ENCODE peak calls at places on chromosomes 16 and 17, in nine cellular contexts. H, D, F, X, M, W, P, J and Q are unnamed samples.

GRCh38 chr16:1929105-1929504 is 10.9 kb upstream of the HS3ST6 start:
- DNase-seq in H (no peak), D (no peak), F (peak), X (no peak), M (no peak), W (no peak), P (no peak), J (no peak), Q (no peak)

GRCh38 chr17:77451894-77452852 is 311.4 kb downstream of the SEC14L1 start:
- DNase-seq in H (no peak), D (no peak), F (peak), X (no peak), M (peak), W (peak), P (peak), J (peak), Q (peak)

GRCh38 chr17:7705269-7706255 is 560 bp downstream of the EFNB3 start:
- DNase-seq in H (no peak), D (no peak), F (peak), X (no peak), M (no peak), W (no peak), P (no peak), J (no peak), Q (no peak)

GRCh38 chr17:76772842-76773521 is 35.1 kb downstream of the MFSD11 start:
- DNase-seq in H (no peak), D (no peak), F (peak), X (no peak), M (no peak), W (no peak), P (no peak), J (no peak), Q (peak)

GRCh38 chr16:84597518-84598390 is 20.1 kb downstream of the COTL1 start:
- DNase-seq in H (peak), D (no peak), F (no peak), X (no peak), M (no peak), W (no peak), P (no peak), J (no peak), Q (peak)

GRCh38 chr17:73480740-73481139 is 163.5 kb downstream of the SDK2 start:
- DNase-seq in H (peak), D (no peak), F (no peak), X (no peak), M (no peak), W (no peak), P (no peak), J (no peak), Q (no peak)

GRCh38 chr16:9885457-9885856 is 296.8 kb downstream of the GRIN2A start:
- DNase-seq in H (no peak), D (no peak), F (no peak), X (no peak), M (no peak), W (no peak), P (no peak), J (no peak), Q (no peak)

GRCh38 chr17:80982426-80982974 is 9.1 kb upstream of the CHMP6 start:
- DNase-seq in H (no peak), D (no peak), F (no peak), X (no peak), M (no peak), W (no peak), P (no peak), J (no peak), Q (no peak)

GRCh38 chr17:29168079-29168758 is 12.0 kb downstream of the MYO18A start:
- DNase-seq in H (no peak), D (no peak), F (no peak), X (no peak), M (no peak), W (no peak), P (peak), J (no peak), Q (peak)

GRCh38 chr16:12653820-12654392 is 149.8 kb downstream of the CPPED1 start:
- DNase-seq in H (no peak), D (no peak), F (no peak), X (no peak), M (no peak), W (no peak), P (no peak), J (no peak), Q (no peak)

GRCh38 chr17:78644259-78644658 is 67.1 kb upstream of the DNAH17 start:
- DNase-seq in H (no peak), D (no peak), F (no peak), X (no peak), M (no peak), W (no peak), P (peak), J (no peak), Q (no peak)

GRCh38 chr17:78647030-78647429 is 69.8 kb upstream of the DNAH17 start:
- DNase-seq in H (no peak), D (no peak), F (no peak), X (no peak), M (no peak), W (no peak), P (peak), J (no peak), Q (no peak)

GRCh38 chr17:78644971-78645370 is 67.8 kb upstream of the DNAH17 start:
- DNase-seq in H (no peak), D (no peak), F (peak), X (no peak), M (no peak), W (no peak), P (peak), J (no peak), Q (no peak)

GRCh38 chr17:78643326-78643725 is 66.1 kb upstream of the DNAH17 start:
- DNase-seq in H (no peak), D (no peak), F (no peak), X (no peak), M (no peak), W (no peak), P (peak), J (no peak), Q (no peak)

GRCh38 chr17:78645421-78646295 is 68.5 kb upstream of the DNAH17 start:
- DNase-seq in H (peak), D (no peak), F (peak), X (peak), M (no peak), W (peak), P (peak), J (peak), Q (peak)
- TF ChIP-seq POLR2AphosphoS5 in H (no peak), D (no peak), F (no peak), X (no peak), M (peak), W (no peak), P (no peak), J (peak), Q (no peak)

DNA sequence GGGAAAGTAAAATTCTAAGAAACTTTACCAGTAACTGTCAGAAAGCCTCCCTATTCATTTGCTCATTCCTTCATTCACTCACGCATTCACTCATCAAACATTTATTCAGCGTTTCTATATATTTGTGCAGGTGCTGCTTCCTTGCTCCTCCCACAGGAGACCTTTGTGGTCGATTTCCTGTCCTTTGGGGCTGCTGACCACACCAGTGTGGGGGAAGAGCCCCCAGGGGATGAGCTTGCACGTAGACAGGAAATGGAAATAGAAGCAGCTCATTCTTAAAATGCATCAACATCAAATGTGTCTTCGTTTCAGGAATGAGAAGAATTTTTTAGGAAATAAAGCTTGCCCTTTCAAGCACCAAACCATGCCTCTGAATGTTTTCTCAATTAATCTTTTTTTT is 9.6 kb downstream of the PIK3R6 start:
- DNase-seq in H (peak), D (no peak), F (no peak), X (no peak), M (no peak), W (no peak), P (no peak), J (no peak), Q (no peak)
- TF ChIP-seq POLR2AphosphoS5 in H (no peak), D (no peak), F (no peak), X (peak), M (no peak), W (no peak), P (no peak), J (no peak), Q (no peak)

DNA sequence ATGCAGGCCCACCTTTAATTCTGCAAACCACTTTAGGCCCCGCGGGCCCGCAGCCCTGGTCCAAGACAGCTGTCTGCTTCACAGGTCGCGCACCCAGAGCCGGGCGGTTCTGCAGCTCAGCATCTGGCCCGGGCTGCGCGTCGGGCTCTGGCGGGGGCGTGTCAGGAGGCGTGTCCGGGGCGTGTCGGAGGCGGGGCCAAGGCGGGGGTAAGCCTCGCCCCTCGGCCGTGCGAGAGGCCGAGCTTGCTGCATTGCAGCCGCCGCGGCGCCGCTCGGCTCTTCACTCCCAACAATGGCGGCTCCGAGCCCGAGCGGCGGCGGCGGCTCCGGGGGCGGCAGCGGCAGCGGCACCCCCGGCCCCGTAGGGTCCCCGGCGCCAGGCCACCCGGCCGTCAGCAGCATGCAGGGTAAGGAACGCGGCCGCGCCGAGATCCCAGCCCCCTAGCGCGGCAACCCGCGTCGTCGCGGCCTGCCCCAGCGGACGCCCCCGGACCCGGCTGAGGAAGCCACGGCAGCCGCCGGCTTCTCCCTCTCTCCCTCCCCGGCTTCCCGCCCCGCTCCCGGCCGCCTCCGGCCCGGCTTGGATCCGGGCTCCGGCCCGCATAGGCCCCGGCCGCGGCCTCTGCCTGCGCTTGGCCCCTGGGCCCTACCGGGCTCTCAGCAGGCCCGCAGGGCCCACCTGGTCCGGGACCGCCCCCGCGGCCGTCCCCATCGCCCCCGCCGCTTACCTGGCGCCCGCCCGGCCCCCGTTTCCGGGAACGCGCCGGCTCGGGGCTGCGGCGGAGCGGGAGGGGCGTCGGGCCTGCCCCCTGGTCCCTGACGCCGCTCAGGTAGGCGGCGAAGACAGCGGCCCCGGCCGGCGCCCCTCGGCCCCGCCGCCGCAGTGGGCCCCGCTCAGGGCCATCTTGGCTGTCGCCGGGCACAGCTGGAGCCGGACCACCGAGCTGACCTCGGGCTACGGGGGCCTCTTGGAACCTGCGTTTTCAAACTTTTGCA is at the start of gene MAP2K4:
- DNase-seq in H (peak), D (no peak), F (peak), X (peak), M (peak), W (peak), P (peak), J (peak), Q (peak)
- TF ChIP-seq POLR2AphosphoS5 in H (no peak), D (peak), F (peak), X (peak), M (peak), W (peak), P (peak), J (peak), Q (peak)

GRCh38 chr17:40191237-40192208 is 14.3 kb downstream of the RAPGEFL1 start:
- DNase-seq in H (peak), D (no peak), F (peak), X (peak), M (peak), W (peak), P (peak), J (peak), Q (peak)
- TF ChIP-seq POLR2AphosphoS5 in H (no peak), D (no peak), F (peak), X (no peak), M (peak), W (no peak), P (peak), J (no peak), Q (peak)

GRCh38 chr17:36510636-36511035 is 24.0 kb downstream of the MYO19 start:
- DNase-seq in H (no peak), D (no peak), F (no peak), X (no peak), M (no peak), W (no peak), P (no peak), J (no peak), Q (no peak)

GRCh38 chr17:36511216-36511615 is 23.5 kb downstream of the MYO19 start:
- DNase-seq in H (no peak), D (no peak), F (no peak), X (no peak), M (no peak), W (no peak), P (no peak), J (no peak), Q (no peak)

GRCh38 chr17:36507266-36507665 is 20.8 kb downstream of the ZNHIT3 start:
- DNase-seq in H (no peak), D (no peak), F (no peak), X (no peak), M (no peak), W (no peak), P (no peak), J (no peak), Q (no peak)

GRCh38 chr17:36506831-36507230 is 20.4 kb downstream of the ZNHIT3 start:
- DNase-seq in H (no peak), D (no peak), F (no peak), X (no peak), M (no peak), W (no peak), P (no peak), J (no peak), Q (no peak)

DNA sequence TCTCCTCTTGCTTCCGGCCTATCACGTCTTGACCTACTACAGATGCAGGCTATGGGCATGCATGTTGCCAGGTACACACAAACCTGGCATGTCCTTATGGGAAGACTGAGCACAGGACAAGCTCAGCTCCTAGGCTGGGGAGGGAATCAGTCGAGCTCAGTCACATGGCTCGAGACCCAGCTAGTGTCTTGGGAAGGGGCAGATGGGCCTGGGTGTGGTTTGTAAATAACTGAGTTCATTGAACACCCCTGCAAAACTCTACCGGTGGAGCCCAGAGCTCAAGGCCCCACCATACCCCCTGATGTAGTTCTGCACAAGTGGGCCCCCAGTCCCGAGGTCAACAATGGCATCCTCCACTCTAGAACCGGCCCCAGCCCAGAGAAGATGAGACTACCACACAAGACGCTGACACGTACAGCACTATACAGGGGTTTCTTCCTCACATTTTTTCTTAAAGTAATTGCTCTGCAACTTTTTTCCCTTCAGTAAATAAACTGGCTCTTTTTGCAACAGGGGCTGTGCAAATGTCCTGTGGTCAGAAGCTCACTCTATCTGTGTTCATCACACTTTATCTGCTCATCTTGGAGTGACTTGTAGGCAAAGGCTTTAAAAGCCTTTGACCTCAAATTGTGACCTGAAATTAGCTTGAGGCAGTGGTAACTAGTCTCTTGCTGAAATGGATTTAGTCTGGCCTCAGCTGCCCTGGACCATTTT is 22.9 kb downstream of the ZNHIT3 start:
- DNase-seq in H (no peak), D (no peak), F (no peak), X (no peak), M (no peak), W (no peak), P (no peak), J (no peak), Q (no peak)
- TF ChIP-seq POLR2AphosphoS5 in H (no peak), D (no peak), F (no peak), X (no peak), M (no peak), W (no peak), P (no peak), J (no peak), Q (no peak)

GRCh38 chr17:57861737-57862409 is 12.0 kb upstream of the MRPS23 start:
- DNase-seq in H (no peak), D (no peak), F (peak), X (no peak), M (peak), W (peak), P (peak), J (peak), Q (peak)
- TF ChIP-seq POLR2AphosphoS5 in H (no peak), D (peak), F (no peak), X (no peak), M (peak), W (peak), P (peak), J (peak), Q (peak)

GRCh38 chr17:78650093-78650715 is 73.0 kb upstream of the DNAH17 start:
- DNase-seq in H (no peak), D (no peak), F (peak), X (no peak), M (no peak), W (no peak), P (peak), J (no peak), Q (no peak)
- TF ChIP-seq POLR2AphosphoS5 in H (no peak), D (no peak), F (no peak), X (no peak), M (no peak), W (no peak), P (no peak), J (no peak), Q (no peak)

GRCh38 chr16:23577493-23577892 is 18.6 kb downstream of the NDUFAB1 start:
- DNase-seq in H (no peak), D (no peak), F (no peak), X (no peak), M (no peak), W (no peak), P (no peak), J (no peak), Q (no peak)
- TF ChIP-seq POLR2AphosphoS5 in H (no peak), D (no peak), F (no peak), X (no peak), M (no peak), W (no peak), P (no peak), J (no peak), Q (no peak)